ENCODE peak calls at places on chromosome 20, in five cellular contexts. One of them, this sample, is unnamed.

GRCh38 chr20:23254505-23254904 is 96.1 kb upstream of the NXT1 start:
- DNase-seq in fibroblast of the aortic adventitia: no peak
- DNase-seq in upper lobe of right lung: no peak
- DNase-seq in lower leg skin: no peak
- DNase-seq in choroid plexus epithelial cell: no peak
- DNase-seq in this sample: no peak

GRCh38 chr20:33298391-33298790 is 15.4 kb downstream of the BPIFB1 start:
- DNase-seq in fibroblast of the aortic adventitia: no peak
- DNase-seq in upper lobe of right lung: no peak
- DNase-seq in lower leg skin: no peak
- DNase-seq in choroid plexus epithelial cell: no peak
- DNase-seq in this sample: no peak

GRCh38 chr20:11852801-11853200 is 64.9 kb upstream of the BTBD3 start:
- DNase-seq in fibroblast of the aortic adventitia: peak
- DNase-seq in upper lobe of right lung: no peak
- DNase-seq in lower leg skin: no peak
- DNase-seq in choroid plexus epithelial cell: peak
- DNase-seq in this sample: no peak

GRCh38 chr20:4835244-4836177 is 113.8 kb downstream of the PRND start:
- DNase-seq in fibroblast of the aortic adventitia: peak
- DNase-seq in upper lobe of right lung: no peak
- DNase-seq in lower leg skin: peak
- DNase-seq in choroid plexus epithelial cell: peak
- DNase-seq in this sample: peak

GRCh38 chr20:13857961-13858360 is 73.1 kb downstream of the NDUFAF5 start:
- DNase-seq in fibroblast of the aortic adventitia: no peak
- DNase-seq in upper lobe of right lung: no peak
- DNase-seq in lower leg skin: no peak
- DNase-seq in choroid plexus epithelial cell: no peak
- DNase-seq in this sample: no peak

GRCh38 chr20:61263084-61263695 is 11.1 kb downstream of the CDH4 start:
- DNase-seq in fibroblast of the aortic adventitia: peak
- DNase-seq in upper lobe of right lung: no peak
- DNase-seq in lower leg skin: no peak
- DNase-seq in choroid plexus epithelial cell: peak
- DNase-seq in this sample: peak

GRCh38 chr20:8805737-8806442 is 263.0 kb upstream of the PLCB4 start:
- DNase-seq in fibroblast of the aortic adventitia: no peak
- DNase-seq in upper lobe of right lung: no peak
- DNase-seq in lower leg skin: no peak
- DNase-seq in choroid plexus epithelial cell: no peak
- DNase-seq in this sample: no peak

GRCh38 chr20:54219751-54220426 is 12.0 kb downstream of the PFDN4 start:
- DNase-seq in fibroblast of the aortic adventitia: peak
- DNase-seq in upper lobe of right lung: no peak
- DNase-seq in lower leg skin: no peak
- DNase-seq in choroid plexus epithelial cell: peak
- DNase-seq in this sample: peak

GRCh38 chr20:25496165-25496967 is 88.9 kb downstream of the GINS1 start:
- DNase-seq in fibroblast of the aortic adventitia: no peak
- DNase-seq in upper lobe of right lung: no peak
- DNase-seq in lower leg skin: no peak
- DNase-seq in choroid plexus epithelial cell: no peak
- DNase-seq in this sample: no peak

GRCh38 chr20:25197173-25197869 is 1.8 kb downstream of the ENTPD6 start:
- DNase-seq in fibroblast of the aortic adventitia: no peak
- DNase-seq in upper lobe of right lung: no peak
- DNase-seq in lower leg skin: no peak
- DNase-seq in choroid plexus epithelial cell: no peak
- DNase-seq in this sample: no peak

GRCh38 chr20:10219993-10220750 is 1.5 kb downstream of the SNAP25 start:
- DNase-seq in fibroblast of the aortic adventitia: no peak
- DNase-seq in upper lobe of right lung: no peak
- DNase-seq in lower leg skin: no peak
- DNase-seq in choroid plexus epithelial cell: no peak
- DNase-seq in this sample: no peak

GRCh38 chr20:58675146-58675584 is 17.4 kb upstream of the NPEPL1 start:
- DNase-seq in fibroblast of the aortic adventitia: no peak
- DNase-seq in upper lobe of right lung: no peak
- DNase-seq in lower leg skin: no peak
- DNase-seq in choroid plexus epithelial cell: no peak
- DNase-seq in this sample: no peak

GRCh38 chr20:25859649-25860530 is 163.2 kb upstream of the ZNF337 start:
- DNase-seq in fibroblast of the aortic adventitia: peak
- DNase-seq in upper lobe of right lung: peak
- DNase-seq in lower leg skin: peak
- DNase-seq in choroid plexus epithelial cell: peak
- DNase-seq in this sample: peak

GRCh38 chr20:20366896-20367680 is 816 bp upstream of the INSM1 start:
- DNase-seq in fibroblast of the aortic adventitia: no peak
- DNase-seq in upper lobe of right lung: no peak
- DNase-seq in lower leg skin: no peak
- DNase-seq in choroid plexus epithelial cell: no peak
- DNase-seq in this sample: no peak

GRCh38 chr20:30484749-30485070 is 772.8 kb upstream of the DEFB115 start:
- DNase-seq in fibroblast of the aortic adventitia: no peak
- DNase-seq in upper lobe of right lung: no peak
- DNase-seq in lower leg skin: no peak
- DNase-seq in choroid plexus epithelial cell: no peak
- DNase-seq in this sample: no peak

GRCh38 chr20:46801003-46801702 is 91.7 kb downstream of the SLC2A10 start:
- DNase-seq in fibroblast of the aortic adventitia: no peak
- DNase-seq in upper lobe of right lung: no peak
- DNase-seq in lower leg skin: no peak
- DNase-seq in choroid plexus epithelial cell: no peak
- DNase-seq in this sample: no peak

GRCh38 chr20:51346686-51347485 is 195.6 kb downstream of the NFATC2 start:
- DNase-seq in fibroblast of the aortic adventitia: peak
- DNase-seq in upper lobe of right lung: no peak
- DNase-seq in lower leg skin: no peak
- DNase-seq in choroid plexus epithelial cell: peak
- DNase-seq in this sample: peak

GRCh38 chr20:62834967-62835730 is 18.3 kb downstream of the COL9A3 start:
- DNase-seq in fibroblast of the aortic adventitia: no peak
- DNase-seq in upper lobe of right lung: no peak
- DNase-seq in lower leg skin: no peak
- DNase-seq in choroid plexus epithelial cell: no peak
- DNase-seq in this sample: no peak

GRCh38 chr20:61588356-61589054 is 336.4 kb downstream of the CDH4 start:
- DNase-seq in fibroblast of the aortic adventitia: peak
- DNase-seq in upper lobe of right lung: no peak
- DNase-seq in lower leg skin: no peak
- DNase-seq in choroid plexus epithelial cell: peak
- DNase-seq in this sample: peak

GRCh38 chr20:8764289-8764962 is 304.5 kb upstream of the PLCB4 start:
- DNase-seq in fibroblast of the aortic adventitia: peak
- DNase-seq in upper lobe of right lung: no peak
- DNase-seq in lower leg skin: no peak
- DNase-seq in choroid plexus epithelial cell: peak
- DNase-seq in this sample: no peak

GRCh38 chr20:40698281-40698680 is 9.2 kb upstream of the MAFB start:
- DNase-seq in fibroblast of the aortic adventitia: no peak
- DNase-seq in upper lobe of right lung: no peak
- DNase-seq in lower leg skin: no peak
- DNase-seq in choroid plexus epithelial cell: no peak
- DNase-seq in this sample: no peak

GRCh38 chr20:59191756-59192532 is 28.3 kb downstream of the ZNF831 start:
- DNase-seq in fibroblast of the aortic adventitia: no peak
- DNase-seq in upper lobe of right lung: no peak
- DNase-seq in lower leg skin: no peak
- DNase-seq in choroid plexus epithelial cell: no peak
- DNase-seq in this sample: no peak

GRCh38 chr20:11260611-11261010 is 586.8 kb upstream of the JAG1 start:
- DNase-seq in fibroblast of the aortic adventitia: peak
- DNase-seq in upper lobe of right lung: no peak
- DNase-seq in lower leg skin: no peak
- DNase-seq in choroid plexus epithelial cell: peak
- DNase-seq in this sample: peak

GRCh38 chr20:23928788-23929187 is 49.2 kb upstream of the CST5 start:
- DNase-seq in fibroblast of the aortic adventitia: no peak
- DNase-seq in upper lobe of right lung: peak
- DNase-seq in lower leg skin: no peak
- DNase-seq in choroid plexus epithelial cell: no peak
- DNase-seq in this sample: no peak

GRCh38 chr20:41818991-41819390 is 200.8 kb upstream of the CHD6 start:
- DNase-seq in fibroblast of the aortic adventitia: no peak
- DNase-seq in upper lobe of right lung: no peak
- DNase-seq in lower leg skin: no peak
- DNase-seq in choroid plexus epithelial cell: no peak
- DNase-seq in this sample: no peak

GRCh38 chr20:41387433-41387832 is 20.8 kb upstream of the EMILIN3 start:
- DNase-seq in fibroblast of the aortic adventitia: no peak
- DNase-seq in upper lobe of right lung: no peak
- DNase-seq in lower leg skin: no peak
- DNase-seq in choroid plexus epithelial cell: peak
- DNase-seq in this sample: no peak

GRCh38 chr20:54624701-54625472 is 149.5 kb downstream of the DOK5 start:
- DNase-seq in fibroblast of the aortic adventitia: peak
- DNase-seq in upper lobe of right lung: no peak
- DNase-seq in lower leg skin: no peak
- DNase-seq in choroid plexus epithelial cell: no peak
- DNase-seq in this sample: peak

GRCh38 chr20:46559685-46560440 is 9.4 kb upstream of the OCSTAMP start:
- DNase-seq in fibroblast of the aortic adventitia: no peak
- DNase-seq in upper lobe of right lung: no peak
- DNase-seq in lower leg skin: no peak
- DNase-seq in choroid plexus epithelial cell: peak
- DNase-seq in this sample: no peak

GRCh38 chr20:36847710-36848040 is 28.3 kb upstream of the TLDC2 start:
- DNase-seq in fibroblast of the aortic adventitia: peak
- DNase-seq in upper lobe of right lung: no peak
- DNase-seq in lower leg skin: no peak
- DNase-seq in choroid plexus epithelial cell: no peak
- DNase-seq in this sample: no peak

GRCh38 chr20:45080867-45081616 is 19.9 kb downstream of the KCNS1 start:
- DNase-seq in fibroblast of the aortic adventitia: no peak
- DNase-seq in upper lobe of right lung: no peak
- DNase-seq in lower leg skin: no peak
- DNase-seq in choroid plexus epithelial cell: peak
- DNase-seq in this sample: no peak
- TF ChIP-seq CTCF in fibroblast of the aortic adventitia: peak
- TF ChIP-seq CTCF in upper lobe of right lung: peak
- TF ChIP-seq CTCF in lower leg skin: no peak
- TF ChIP-seq CTCF in choroid plexus epithelial cell: peak
- TF ChIP-seq CTCF in this sample: peak

DNA sequence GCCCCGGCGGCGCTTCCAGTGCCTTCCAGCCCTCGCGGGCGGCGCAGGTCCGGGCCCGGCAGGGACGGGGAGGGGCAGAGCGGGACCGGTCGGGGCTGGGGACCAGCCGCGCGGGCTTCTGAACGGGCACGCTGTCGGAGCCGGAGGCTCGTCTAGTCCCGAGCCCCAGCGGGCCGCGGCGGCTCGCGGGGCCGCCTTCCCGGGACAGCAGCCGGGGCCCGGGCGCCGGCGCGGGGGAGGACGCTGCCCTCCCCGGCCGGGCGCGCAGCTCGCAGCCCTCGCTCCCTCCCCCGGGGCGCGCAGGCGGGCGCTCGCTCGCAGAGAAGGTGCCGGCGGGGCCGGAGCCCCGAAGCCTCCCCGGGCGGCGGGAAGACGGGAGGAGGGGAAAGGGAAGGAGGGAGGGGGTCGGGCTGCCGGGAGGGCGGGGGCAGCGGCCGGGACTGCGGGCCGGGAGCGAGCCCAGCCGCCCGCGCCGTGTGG is 696 bp upstream of the SIRPA start:
- DNase-seq in fibroblast of the aortic adventitia: peak
- DNase-seq in upper lobe of right lung: peak
- DNase-seq in lower leg skin: no peak
- DNase-seq in choroid plexus epithelial cell: peak
- DNase-seq in this sample: peak
- H3K4me3 ChIP-seq in fibroblast of the aortic adventitia: peak
- H3K4me3 ChIP-seq in upper lobe of right lung: peak
- H3K4me3 ChIP-seq in lower leg skin: peak
- H3K4me3 ChIP-seq in choroid plexus epithelial cell: peak
- H3K4me3 ChIP-seq in this sample: peak

GRCh38 chr20:64222273-64222672 is 33.3 kb upstream of the PCMTD2 start:
- DNase-seq in fibroblast of the aortic adventitia: no peak
- DNase-seq in upper lobe of right lung: no peak
- DNase-seq in lower leg skin: no peak
- DNase-seq in choroid plexus epithelial cell: peak
- DNase-seq in this sample: peak

GRCh38 chr20:64222851-64223525 is 32.6 kb upstream of the PCMTD2 start:
- DNase-seq in fibroblast of the aortic adventitia: no peak
- DNase-seq in upper lobe of right lung: no peak
- DNase-seq in lower leg skin: no peak
- DNase-seq in choroid plexus epithelial cell: no peak
- DNase-seq in this sample: no peak

GRCh38 chr20:64224344-64225165 is 31.0 kb upstream of the PCMTD2 start:
- DNase-seq in fibroblast of the aortic adventitia: peak
- DNase-seq in upper lobe of right lung: no peak
- DNase-seq in lower leg skin: no peak
- DNase-seq in choroid plexus epithelial cell: peak
- DNase-seq in this sample: peak

GRCh38 chr20:64225166-64225595 is 30.4 kb upstream of the PCMTD2 start:
- DNase-seq in fibroblast of the aortic adventitia: no peak
- DNase-seq in upper lobe of right lung: no peak
- DNase-seq in lower leg skin: no peak
- DNase-seq in choroid plexus epithelial cell: no peak
- DNase-seq in this sample: no peak

GRCh38 chr20:64223526-64224067 is 32.0 kb upstream of the PCMTD2 start:
- DNase-seq in fibroblast of the aortic adventitia: peak
- DNase-seq in upper lobe of right lung: no peak
- DNase-seq in lower leg skin: no peak
- DNase-seq in choroid plexus epithelial cell: peak
- DNase-seq in this sample: peak
- TF ChIP-seq CTCF in fibroblast of the aortic adventitia: no peak
- TF ChIP-seq CTCF in upper lobe of right lung: no peak
- TF ChIP-seq CTCF in lower leg skin: no peak
- TF ChIP-seq CTCF in choroid plexus epithelial cell: peak
- TF ChIP-seq CTCF in this sample: peak

GRCh38 chr20:49675368-49676151 is 38.1 kb downstream of the B4GALT5 start:
- DNase-seq in fibroblast of the aortic adventitia: no peak
- DNase-seq in upper lobe of right lung: no peak
- DNase-seq in lower leg skin: no peak
- DNase-seq in choroid plexus epithelial cell: no peak
- DNase-seq in this sample: no peak

GRCh38 chr20:49674383-49675352 is 39.0 kb downstream of the B4GALT5 start:
- DNase-seq in fibroblast of the aortic adventitia: peak
- DNase-seq in upper lobe of right lung: no peak
- DNase-seq in lower leg skin: no peak
- DNase-seq in choroid plexus epithelial cell: no peak
- DNase-seq in this sample: peak

GRCh38 chr20:49669601-49670189 is 44.0 kb downstream of the B4GALT5 start:
- DNase-seq in fibroblast of the aortic adventitia: peak
- DNase-seq in upper lobe of right lung: no peak
- DNase-seq in lower leg skin: no peak
- DNase-seq in choroid plexus epithelial cell: no peak
- DNase-seq in this sample: no peak

GRCh38 chr20:49671429-49671828 is 42.2 kb downstream of the B4GALT5 start:
- DNase-seq in fibroblast of the aortic adventitia: no peak
- DNase-seq in upper lobe of right lung: no peak
- DNase-seq in lower leg skin: no peak
- DNase-seq in choroid plexus epithelial cell: no peak
- DNase-seq in this sample: no peak

GRCh38 chr20:49672109-49672681 is 41.5 kb downstream of the B4GALT5 start:
- DNase-seq in fibroblast of the aortic adventitia: no peak
- DNase-seq in upper lobe of right lung: no peak
- DNase-seq in lower leg skin: no peak
- DNase-seq in choroid plexus epithelial cell: no peak
- DNase-seq in this sample: no peak
- H3K4me3 ChIP-seq in fibroblast of the aortic adventitia: no peak
- H3K4me3 ChIP-seq in upper lobe of right lung: no peak
- H3K4me3 ChIP-seq in lower leg skin: no peak
- H3K4me3 ChIP-seq in choroid plexus epithelial cell: no peak
- H3K4me3 ChIP-seq in this sample: no peak

This sample was measured in astrocyte of the spinal cord.